ENCODE peak calls at places on chromosomes 7 and 10, in seven cellular contexts. Z is Peyer's patch, K is GM12878, J is spleen, O is endothelial cell of umbilical vein, Q is ovary, F is body of pancreas. U is an unnamed sample. For H3K4me1, the result is how much of the 10 kb centered on the place peaks cover.

GRCh38 chr10:17512341-17513001 is 58.1 kb upstream of the ST8SIA6 start:
- DNase-seq in O (peak), Z (no peak), J (no peak), F (peak), K (no peak), Q (peak), U (no peak)

GRCh38 chr10:63346015-63346441 is 119.7 kb downstream of the JMJD1C start:
- DNase-seq in F (no peak), J (no peak), K (no peak), O (peak), Z (no peak), Q (no peak), U (no peak)

GRCh38 chr10:132942740-132943554 is 577 bp upstream of the CFAP46 start:
- DNase-seq in O (no peak), J (no peak), F (no peak), K (no peak), Z (no peak), Q (peak), U (no peak)

GRCh38 chr10:114631678-114632417 is 26.2 kb downstream of the ABLIM1 start:
- DNase-seq in Z (no peak), F (peak), Q (peak), J (peak), O (peak), K (no peak), U (peak)

GRCh38 chr7:107785926-107786325 is 17.1 kb downstream of the SLC26A3 start:
- DNase-seq in Q (peak), F (no peak), J (no peak), O (no peak), K (no peak), Z (no peak), U (no peak)

GRCh38 chr10:3397231-3397630 is 224.6 kb upstream of the PITRM1 start:
- DNase-seq in K (no peak), O (no peak), Q (no peak), Z (no peak), J (no peak), F (no peak), U (no peak)

GRCh38 chr10:122172311-122173008 is 98.6 kb upstream of the BTBD16 start:
- DNase-seq in O (no peak), Z (no peak), F (no peak), Q (no peak), K (no peak), J (no peak), U (no peak)

GRCh38 chr7:7653568-7654187 is 13.1 kb downstream of the UMAD1 start:
- DNase-seq in F (no peak), K (peak), J (no peak), Z (no peak), O (no peak), Q (no peak), U (no peak)

GRCh38 chr10:8158439-8159071 is 104.1 kb downstream of the GATA3 start:
- DNase-seq in O (no peak), K (no peak), J (no peak), Q (no peak), F (no peak), Z (no peak), U (no peak)

GRCh38 chr10:6034371-6034770 is 27.8 kb downstream of the IL2RA start:
- DNase-seq in Q (no peak), Z (no peak), O (no peak), F (no peak), K (no peak), J (no peak), U (no peak)

GRCh38 chr10:6035926-6036575 is 26.1 kb downstream of the IL2RA start:
- DNase-seq in Q (no peak), Z (no peak), F (no peak), K (no peak), J (no peak), O (no peak), U (no peak)

GRCh38 chr10:6035101-6035834 is 26.9 kb downstream of the IL2RA start:
- DNase-seq in Z (no peak), Q (no peak), K (no peak), F (no peak), O (no peak), J (no peak), U (no peak)

GRCh38 chr10:6036861-6037321 is 25.3 kb downstream of the IL2RA start:
- DNase-seq in Z (peak), Q (no peak), J (no peak), K (no peak), O (no peak), F (no peak), U (no peak)

DNA sequence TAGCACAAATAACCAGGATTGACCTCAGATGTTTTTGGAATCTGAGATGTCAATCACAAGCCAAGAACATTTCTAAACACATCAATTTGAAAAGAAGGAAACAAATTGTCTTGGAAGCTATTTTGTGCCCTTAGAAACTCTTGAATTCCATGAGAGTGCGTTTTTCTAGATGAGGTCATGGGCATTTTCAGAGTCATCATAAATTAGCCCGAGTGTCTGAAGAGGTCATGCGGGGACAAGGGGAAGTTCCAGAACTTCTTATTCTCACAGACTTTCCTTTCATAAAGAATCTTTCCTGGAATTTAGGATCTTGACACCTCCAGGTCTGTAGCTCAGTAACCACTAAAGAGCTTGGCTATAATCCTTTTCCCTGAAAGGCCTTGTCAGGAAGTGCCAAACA is 28.2 kb downstream of the IL2RA start:
- DNase-seq in K (no peak), Z (no peak), O (no peak), Q (no peak), J (no peak), F (no peak), U (no peak)
- H3K27ac ChIP-seq in K (no peak), Z (no peak), O (no peak), Q (no peak), J (no peak), F (peak), U (no peak)

GRCh38 chr10:74051729-74052342 is 53.9 kb downstream of the VCL start:
- DNase-seq in J (no peak), Z (no peak), O (no peak), Q (no peak), F (no peak), K (no peak), U (no peak)
- H3K4me1 ChIP-seq in J (under half), Z (under half), O (under half), Q (under half), F (under half), K (under half), U (under half)

GRCh38 chr10:102988404-102989314 is 70.6 kb downstream of the CNNM2 start:
- DNase-seq in K (no peak), F (no peak), O (no peak), Q (no peak), Z (no peak), J (no peak), U (peak)
- TF ChIP-seq POLR2A in K (no peak), F (no peak), O (no peak), Q (no peak), Z (no peak), J (no peak), U (no peak)

DNA sequence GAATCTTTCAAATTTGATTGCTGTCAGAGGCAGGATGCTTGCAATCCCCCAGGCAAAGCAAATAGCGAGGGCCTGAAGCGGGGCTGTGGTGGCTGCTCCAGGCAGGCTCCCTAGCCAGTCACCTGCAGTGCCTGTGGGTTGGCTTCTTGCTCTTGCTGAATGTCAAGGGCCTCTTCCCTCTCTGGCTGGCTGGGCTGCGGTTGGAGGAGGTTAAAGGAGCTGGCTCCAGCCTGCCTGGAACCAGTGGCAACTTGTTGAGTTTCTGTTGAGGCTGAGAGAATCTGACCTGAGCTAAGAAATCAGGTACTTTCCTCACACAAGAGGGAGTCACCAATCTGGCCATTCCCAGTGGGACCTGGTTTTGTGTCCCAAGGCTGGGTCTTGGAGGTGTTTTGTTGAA is 134.7 kb downstream of the TMEM178B start:
- DNase-seq in Q (no peak), Z (no peak), F (no peak), J (no peak), O (no peak), K (no peak), U (no peak)
- H3K27ac ChIP-seq in Q (no peak), Z (no peak), F (no peak), J (no peak), O (no peak), K (no peak), U (no peak)

GRCh38 chr10:78510566-78511323 is 477.1 kb downstream of the RPS24 start:
- DNase-seq in Z (no peak), F (no peak), J (no peak), O (no peak), Q (peak), K (no peak), U (no peak)

GRCh38 chr10:78508955-78509354 is 475.3 kb downstream of the RPS24 start:
- DNase-seq in F (no peak), O (no peak), Q (no peak), J (no peak), Z (no peak), K (no peak), U (no peak)

GRCh38 chr10:78506614-78507013 is 473.0 kb downstream of the RPS24 start:
- DNase-seq in Q (no peak), O (no peak), J (no peak), F (no peak), K (no peak), Z (no peak), U (no peak)

GRCh38 chr10:78505657-78506056 is 472.0 kb downstream of the RPS24 start:
- DNase-seq in Z (no peak), K (no peak), F (no peak), Q (no peak), O (no peak), J (no peak), U (no peak)

DNA sequence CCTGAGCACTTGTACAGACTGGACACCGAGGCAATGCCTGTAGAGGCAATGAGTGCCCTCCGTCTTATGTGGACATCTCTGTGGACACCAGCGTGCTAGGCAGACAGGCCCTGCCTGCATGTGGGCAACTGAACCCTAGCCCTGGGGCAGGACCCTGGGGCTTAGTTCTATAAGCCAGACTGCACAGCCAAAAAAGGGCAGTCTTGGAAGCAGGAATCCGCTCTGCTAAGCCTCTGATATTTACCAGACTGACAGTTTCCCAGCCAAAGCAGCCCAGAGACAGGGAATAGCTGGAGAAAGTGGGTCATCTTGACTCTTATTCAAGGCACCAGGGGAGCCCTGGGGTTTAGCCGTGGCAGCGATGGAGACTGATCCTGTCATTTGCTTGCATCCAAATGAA is 474.1 kb downstream of the RPS24 start:
- DNase-seq in J (no peak), K (no peak), Q (no peak), F (no peak), O (no peak), Z (no peak), U (no peak)
- H3K4me1 ChIP-seq in J (under half), K (under half), Q (under half), F (under half), O (under half), Z (under half), U (under half)

GRCh38 chr7:73842248-73842895 is at the start of gene METTL27:
- DNase-seq in F (peak), J (peak), K (peak), Z (peak), O (peak), Q (peak), U (peak)
- TF ChIP-seq POLR2A in F (peak), J (peak), K (peak), Z (peak), O (peak), Q (peak), U (no peak)

U was measured in right lobe of liver.